ENCODE peak calls at places on chromosomes 7 and 10, in five cellular contexts. D, T, U, E and X are unnamed samples.

GRCh38 chr7:15457959-15458955 is 103.6 kb downstream of the AGMO start:
- DNase-seq in D (no peak), T (no peak), U (no peak), E (no peak), X (no peak)

GRCh38 chr10:77970869-77971803 is 44.6 kb upstream of the DLG5 start:
- DNase-seq in D (peak; percentile 99), T (peak; percentile 90), U (peak; percentile 59), E (no peak), X (no peak)

GRCh38 chr10:31186225-31187010 is 132.6 kb upstream of the ZEB1 start:
- DNase-seq in D (no peak), T (peak; percentile 40), U (peak; percentile 33), E (no peak), X (no peak)

GRCh38 chr7:52030722-52031121 is 714.1 kb upstream of the COBL start:
- DNase-seq in D (no peak), T (no peak), U (no peak), E (no peak), X (no peak)

GRCh38 chr10:99551158-99551557 is 18.4 kb downstream of the NKX2-3 start:
- DNase-seq in D (peak; percentile 38), T (no peak), U (no peak), E (no peak), X (no peak)

GRCh38 chr7:127447326-127447945 is 54.9 kb upstream of the ZNF800 start:
- DNase-seq in D (peak; percentile 65), T (peak; percentile 16), U (peak; percentile 57), E (peak; percentile 42), X (no peak)

GRCh38 chr7:30134011-30134410 is 775 bp upstream of the MTURN start:
- DNase-seq in D (no peak), T (no peak), U (no peak), E (no peak), X (no peak)

GRCh38 chr7:70356975-70357374 is 758.7 kb downstream of the AUTS2 start:
- DNase-seq in D (no peak), T (no peak), U (no peak), E (no peak), X (no peak)

GRCh38 chr7:29177963-29178612 is 16.5 kb upstream of the CHN2 start:
- DNase-seq in D (peak; percentile 26), T (peak; percentile 32), U (no peak), E (no peak), X (peak; percentile 55)

GRCh38 chr10:98326621-98327027 is 58.6 kb upstream of the LOXL4 start:
- DNase-seq in D (no peak), T (no peak), U (no peak), E (no peak), X (no peak)

GRCh38 chr7:51046482-51046881 is 263.8 kb upstream of the GRB10 start:
- DNase-seq in D (no peak), T (no peak), U (no peak), E (no peak), X (no peak)